ENCODE peak calls at places on chromosomes 5 and 9, in seven cellular contexts. U is NT2/D1; K is suprapubic skin; A is neuronal stem cell; B is epithelial cell of esophagus; L is choroid plexus epithelial cell; Z is CD4-positive, alpha-beta memory T cell. R is an unnamed sample.

GRCh38 chr9:134838651-134839431 is 41.8 kb upstream of the FCN2 start:
- DNase-seq in A (no peak), Z (no peak), B (no peak), K (no peak), L (no peak), U (no peak), R (no peak)

GRCh38 chr9:75138260-75139040 is 50.1 kb downstream of the OSTF1 start:
- DNase-seq in A (no peak), Z (no peak), L (no peak), K (no peak), U (no peak), B (no peak), R (no peak)

GRCh38 chr5:170591055-170591454 is 87.2 kb downstream of the KCNIP1 start:
- DNase-seq in B (peak), U (no peak), A (no peak), K (no peak), L (peak), Z (no peak), R (no peak)

GRCh38 chr5:98314262-98314661 is 459.2 kb upstream of the RGMB start:
- DNase-seq in K (no peak), Z (no peak), L (peak), U (no peak), B (peak), A (no peak), R (peak)

GRCh38 chr5:14665110-14665822 is 748 bp downstream of the OTULIN start:
- DNase-seq in U (no peak), B (peak), Z (peak), K (no peak), A (peak), L (peak), R (no peak)

GRCh38 chr9:19441730-19442129 is 32.9 kb downstream of the ACER2 start:
- DNase-seq in Z (no peak), B (no peak), L (no peak), U (no peak), A (no peak), K (no peak), R (no peak)

GRCh38 chr9:89564257-89564878 is 40.4 kb upstream of the GADD45G start:
- DNase-seq in A (peak), U (peak), Z (no peak), L (peak), B (no peak), K (no peak), R (peak)

GRCh38 chr9:133133680-133134418 is 12.8 kb upstream of the RALGDS start:
- DNase-seq in Z (peak), A (no peak), B (peak), L (peak), U (peak), K (peak), R (no peak)

GRCh38 chr9:32968101-32969011 is 33.1 kb downstream of the APTX start:
- DNase-seq in K (no peak), L (peak), B (peak), U (peak), A (peak), Z (peak), R (peak)

GRCh38 chr5:62083661-62084060 is 222.3 kb upstream of the KIF2A start:
- DNase-seq in A (no peak), K (no peak), Z (no peak), B (peak), U (no peak), L (no peak), R (no peak)

GRCh38 chr5:157558089-157558595 is 17.4 kb downstream of the ADAM19 start:
- DNase-seq in Z (no peak), U (no peak), K (no peak), A (no peak), L (peak), B (peak), R (no peak)

GRCh38 chr5:78127875-78128274 is 166.6 kb downstream of the AP3B1 start:
- DNase-seq in L (no peak), A (no peak), Z (no peak), U (no peak), B (peak), K (no peak), R (no peak)

GRCh38 chr5:170757669-170758068 is 25.9 kb upstream of the GABRP start:
- DNase-seq in U (no peak), L (no peak), B (no peak), Z (no peak), A (no peak), K (no peak), R (no peak)

GRCh38 chr5:80141147-80141671 is 106.1 kb downstream of the THBS4 start:
- DNase-seq in U (peak), B (no peak), L (peak), A (peak), K (peak), Z (no peak), R (no peak)

GRCh38 chr5:16666140-16666860 is 49.5 kb upstream of the RETREG1 start:
- DNase-seq in U (no peak), Z (peak), K (no peak), B (no peak), A (no peak), L (no peak), R (no peak)

GRCh38 chr5:108487951-108488350 is 106.1 kb upstream of the FBXL17 start:
- DNase-seq in B (no peak), L (peak), U (no peak), Z (no peak), K (no peak), A (no peak), R (no peak)

GRCh38 chr5:166282939-166283338 is 2008.5 kb upstream of the WWC1 start:
- DNase-seq in B (no peak), Z (no peak), L (no peak), K (no peak), U (no peak), A (no peak), R (no peak)

GRCh38 chr9:134634667-134635230 is 6.9 kb upstream of the COL5A1 start:
- DNase-seq in K (peak), B (no peak), Z (no peak), L (no peak), U (no peak), A (no peak), R (no peak)

GRCh38 chr5:176424181-176424580 is 7.8 kb upstream of the CLTB start:
- DNase-seq in Z (no peak), B (no peak), U (no peak), L (no peak), A (no peak), K (no peak), R (no peak)

GRCh38 chr5:58135571-58136335 is 324.1 kb downstream of the PLK2 start:
- DNase-seq in A (no peak), B (peak), U (no peak), K (no peak), Z (no peak), L (peak), R (no peak)

GRCh38 chr9:121599186-121599871 is 52.1 kb upstream of the DAB2IP start:
- DNase-seq in L (no peak), A (peak), U (peak), B (peak), Z (no peak), K (peak), R (no peak)

GRCh38 chr9:121601234-121601633 is 50.2 kb upstream of the DAB2IP start:
- DNase-seq in K (no peak), B (peak), Z (no peak), A (no peak), L (peak), U (no peak), R (no peak)

GRCh38 chr9:121597693-121598166 is 53.7 kb upstream of the DAB2IP start:
- DNase-seq in L (no peak), Z (no peak), B (no peak), K (no peak), A (no peak), U (no peak), R (no peak)

GRCh38 chr9:121598167-121599000 is 53.0 kb upstream of the DAB2IP start:
- DNase-seq in B (peak), K (peak), A (peak), L (peak), U (peak), Z (no peak), R (no peak)

DNA sequence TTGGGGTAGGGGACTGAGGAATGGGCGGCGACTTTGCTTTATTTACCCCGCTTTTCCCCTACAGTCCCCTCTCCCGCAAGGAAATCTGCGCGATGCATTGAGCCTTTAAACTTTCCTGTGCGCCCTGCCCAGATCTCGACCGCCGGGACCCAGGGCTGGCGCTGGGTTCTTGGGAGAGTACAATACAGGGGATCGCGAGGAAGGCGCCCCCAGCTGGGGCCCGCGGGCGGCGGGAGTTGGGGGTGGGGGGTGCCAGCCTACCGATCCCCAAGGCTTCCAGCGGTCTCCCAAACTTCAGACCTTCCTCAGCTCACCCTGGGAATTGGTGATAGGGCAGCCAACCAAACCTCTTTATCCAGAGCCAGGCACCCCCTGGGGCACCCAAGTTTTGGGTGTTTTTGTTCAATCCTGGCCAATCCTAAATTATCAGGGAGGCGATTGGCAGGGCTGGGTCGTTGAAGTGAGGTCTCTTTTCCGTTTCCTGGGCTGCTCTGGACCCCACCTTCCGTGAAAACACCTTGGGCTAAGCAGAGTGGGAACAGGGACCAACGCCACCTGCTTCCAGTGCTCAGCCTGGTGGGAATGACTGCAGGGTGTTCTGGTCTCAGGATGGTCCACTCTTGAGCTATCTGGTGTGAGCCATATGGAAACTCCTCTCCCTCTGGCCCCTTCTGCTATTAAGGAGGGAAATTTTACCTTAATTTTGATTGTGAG is 51.4 kb upstream of the DAB2IP start:
- DNase-seq in L (no peak), B (no peak), Z (no peak), A (no peak), K (no peak), U (no peak), R (no peak)
- H3K4me3 ChIP-seq in L (no peak), B (peak), Z (no peak), A (peak), K (peak), U (peak), R (peak)

GRCh38 chr9:119009253-119009652 is 360.0 kb downstream of the BRINP1 start:
- DNase-seq in B (peak), K (no peak), A (no peak), Z (no peak), U (no peak), L (no peak), R (no peak)
- H3K4me3 ChIP-seq in B (no peak), K (no peak), A (no peak), Z (no peak), U (no peak), L (no peak), R (no peak)

GRCh38 chr5:158569534-158569933 is 530.2 kb downstream of the EBF1 start:
- DNase-seq in K (no peak), B (no peak), L (peak), Z (no peak), A (peak), U (peak), R (no peak)
- H3K4me3 ChIP-seq in K (no peak), B (no peak), L (no peak), Z (no peak), A (no peak), U (no peak), R (no peak)

GRCh38 chr9:71121275-71122168 is at the start of gene TRPM3:
- DNase-seq in A (peak), Z (no peak), B (no peak), U (peak), L (no peak), K (no peak), R (no peak)
- H3K4me3 ChIP-seq in A (peak), Z (no peak), B (no peak), U (peak), L (no peak), K (no peak), R (no peak)

DNA sequence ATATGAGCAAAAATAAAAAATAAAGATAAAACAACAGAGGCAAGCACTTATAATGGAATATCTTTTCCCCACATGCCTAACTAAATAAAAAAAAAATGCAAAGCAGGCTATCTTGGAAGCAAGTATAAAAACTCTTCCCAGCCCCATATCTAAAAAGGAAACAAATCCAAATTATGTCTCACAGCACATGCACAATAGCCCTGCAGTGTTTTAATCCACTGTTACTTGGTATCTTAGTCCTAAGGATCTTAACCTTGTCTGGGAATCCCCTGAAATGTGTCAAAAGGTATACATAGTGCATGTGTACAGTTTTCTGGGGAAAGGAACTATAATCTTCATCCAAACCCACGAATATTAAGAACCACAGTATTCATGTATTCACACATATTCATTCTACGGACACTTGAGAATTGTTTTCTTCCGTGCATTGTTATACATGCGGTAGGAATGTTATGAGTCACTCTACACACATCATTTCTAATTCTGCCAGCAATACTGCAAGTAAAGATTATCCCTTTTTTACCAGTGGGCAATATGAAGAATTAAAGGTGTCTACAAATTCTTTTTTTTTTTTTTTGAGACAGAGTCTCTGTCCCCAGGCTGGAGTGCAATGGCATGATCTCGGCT is 47.8 kb upstream of the SNX2 start:
- DNase-seq in K (no peak), B (peak), Z (no peak), A (no peak), U (no peak), L (peak), R (no peak)
- H3K4me3 ChIP-seq in K (no peak), B (no peak), Z (no peak), A (no peak), U (no peak), L (no peak), R (no peak)

GRCh38 chr9:105246656-105247162 is 2.3 kb downstream of the SLC44A1 start:
- DNase-seq in L (no peak), B (no peak), Z (no peak), U (no peak), K (no peak), A (no peak), R (no peak)
- H3K4me3 ChIP-seq in L (peak), B (peak), Z (no peak), U (no peak), K (no peak), A (no peak), R (no peak)

GRCh38 chr5:55820488-55820887 is 30.7 kb upstream of the IL31RA start:
- DNase-seq in B (no peak), U (no peak), L (no peak), K (no peak), Z (no peak), A (no peak), R (no peak)

GRCh38 chr5:55823151-55823796 is 27.9 kb upstream of the IL31RA start:
- DNase-seq in K (no peak), Z (no peak), U (no peak), B (peak), L (no peak), A (no peak), R (no peak)

GRCh38 chr5:55817030-55817429 is 34.1 kb upstream of the IL31RA start:
- DNase-seq in A (no peak), L (peak), Z (no peak), U (no peak), K (no peak), B (no peak), R (no peak)

GRCh38 chr5:55816342-55816741 is 34.8 kb upstream of the IL31RA start:
- DNase-seq in L (peak), A (no peak), Z (no peak), B (peak), U (no peak), K (no peak), R (peak)

DNA sequence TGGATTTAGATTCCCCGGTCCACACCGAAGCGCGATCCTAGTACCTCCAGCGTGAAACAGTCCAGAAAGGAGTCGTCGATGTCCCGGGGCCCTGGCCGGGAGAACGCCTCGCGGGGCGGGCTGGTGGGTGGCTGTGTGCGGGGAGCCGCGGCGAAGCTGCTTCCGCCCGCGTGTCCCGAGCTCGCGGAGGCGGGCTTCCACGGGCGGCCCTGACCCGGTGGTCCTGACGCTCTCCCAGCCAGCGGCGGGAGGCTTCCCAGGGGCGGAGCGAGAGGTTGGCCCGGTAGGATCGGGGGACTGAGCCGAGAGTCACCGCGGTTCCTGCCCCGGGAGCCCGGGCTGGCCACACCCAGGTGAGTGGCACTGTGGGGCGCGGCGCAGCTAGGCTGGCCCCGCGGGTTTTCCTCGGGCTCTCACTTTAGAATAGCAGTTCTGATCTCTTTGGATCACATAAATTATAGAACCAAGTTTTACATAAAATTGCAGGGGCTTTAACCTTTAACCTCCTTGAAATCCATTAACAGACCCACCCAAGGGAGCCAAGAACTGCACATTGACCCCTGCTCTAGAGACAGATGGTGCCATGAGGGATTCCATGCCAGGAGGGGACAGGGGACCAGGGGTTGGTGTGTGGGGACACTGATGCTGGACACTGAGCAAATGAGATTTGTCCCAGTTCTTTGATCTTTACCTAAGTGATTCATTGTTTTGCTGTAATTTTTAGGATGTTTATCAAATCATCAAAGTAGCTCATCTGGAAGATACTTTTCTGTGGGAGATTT is 29.2 kb upstream of the IL31RA start:
- DNase-seq in K (no peak), Z (peak), U (no peak), L (peak), A (no peak), B (peak), R (no peak)
- H3K4me3 ChIP-seq in K (peak), Z (peak), U (peak), L (peak), A (no peak), B (peak), R (no peak)

GRCh38 chr5:87410941-87411340 is 1.8 kb downstream of the CCNH start:
- DNase-seq in A (no peak), K (no peak), Z (no peak), U (no peak), B (no peak), L (peak), R (no peak)
- H3K4me3 ChIP-seq in A (no peak), K (no peak), Z (no peak), U (no peak), B (no peak), L (peak), R (peak)

GRCh38 chr5:149640350-149640999 is 59.2 kb downstream of the ARHGEF37 start:
- DNase-seq in A (no peak), U (no peak), K (peak), Z (no peak), B (no peak), L (no peak), R (no peak)
- H3K4me3 ChIP-seq in A (no peak), U (no peak), K (no peak), Z (no peak), B (no peak), L (no peak), R (no peak)

GRCh38 chr5:139847790-139848507 is 52.3 kb downstream of the PSD2 start:
- DNase-seq in L (no peak), A (peak), B (peak), U (no peak), Z (peak), K (peak), R (peak)

GRCh38 chr5:139849501-139849900 is 53.9 kb downstream of the PSD2 start:
- DNase-seq in K (no peak), L (no peak), B (no peak), Z (no peak), U (no peak), A (no peak), R (no peak)

GRCh38 chr5:139847091-139847490 is 51.5 kb downstream of the PSD2 start:
- DNase-seq in Z (no peak), K (no peak), U (no peak), L (no peak), A (no peak), B (no peak), R (no peak)

GRCh38 chr5:139849942-139850341 is 54.3 kb downstream of the PSD2 start:
- DNase-seq in A (no peak), K (no peak), L (no peak), B (peak), Z (no peak), U (no peak), R (no peak)

GRCh38 chr5:139848508-139849100 is 53.0 kb downstream of the PSD2 start:
- DNase-seq in A (no peak), B (no peak), K (peak), Z (no peak), U (no peak), L (no peak), R (no peak)
- H3K4me3 ChIP-seq in A (peak), B (peak), K (peak), Z (peak), U (peak), L (peak), R (peak)